ENCODE peak calls at places on chromosomes 2 and 18, in four cellular contexts. I, P, T and M are unnamed samples. For H3K9me3, the result is how much of the 10 kb centered on the place peaks cover.

GRCh38 chr2:75041791-75042231 is 83.4 kb downstream of the POLE4 start:
- DNase-seq in I (no peak), P (no peak), T (no peak), M (no peak)

GRCh38 chr2:207662203-207662602 is 37.0 kb upstream of the METTL21A start:
- DNase-seq in I (no peak), P (no peak), T (no peak), M (no peak)

GRCh38 chr2:200467806-200468686 is 41.8 kb downstream of the KCTD18 start:
- DNase-seq in I (no peak), P (no peak), T (no peak), M (no peak)

GRCh38 chr18:27860011-27860410 is 316.9 kb downstream of the CDH2 start:
- DNase-seq in I (no peak), P (no peak), T (no peak), M (no peak)

GRCh38 chr2:37020887-37021796 is 54.8 kb upstream of the STRN start:
- DNase-seq in I (no peak), P (no peak), T (no peak), M (no peak)

GRCh38 chr2:40451926-40452605 is at the start of gene SLC8A1:
- DNase-seq in I (no peak), P (peak), T (peak), M (no peak)

GRCh38 chr18:75160315-75160714 is 48.6 kb downstream of the PTGR3 start:
- DNase-seq in I (no peak), P (no peak), T (no peak), M (no peak)

GRCh38 chr2:38105911-38106310 is 30.0 kb upstream of the CYP1B1 start:
- DNase-seq in I (no peak), P (no peak), T (no peak), M (no peak)

GRCh38 chr2:128379021-128380005 is 60.6 kb upstream of the HS6ST1 start:
- DNase-seq in I (peak), P (no peak), T (peak), M (no peak)

GRCh38 chr2:95392730-95393455 is 9.6 kb upstream of the FAHD2A start:
- DNase-seq in I (no peak), P (no peak), T (peak), M (no peak)

GRCh38 chr2:132479140-132479539 is 62.5 kb downstream of the GPR39 start:
- DNase-seq in I (no peak), P (no peak), T (no peak), M (no peak)

GRCh38 chr18:77255426-77256105 is 5.9 kb downstream of the GALR1 start:
- DNase-seq in I (no peak), P (no peak), T (no peak), M (no peak)

GRCh38 chr2:46377287-46377605 is 80.0 kb downstream of the EPAS1 start:
- DNase-seq in I (no peak), P (no peak), T (no peak), M (no peak)

GRCh38 chr18:50388988-50389387 is 14.1 kb downstream of the SKA1 start:
- DNase-seq in I (no peak), P (no peak), T (no peak), M (no peak)

GRCh38 chr2:240820607-240821428 is 799 bp upstream of the KIF1A start:
- DNase-seq in I (no peak), P (no peak), T (peak), M (no peak)

GRCh38 chr18:46759885-46760284 is 3.0 kb upstream of the ST8SIA5 start:
- DNase-seq in I (no peak), P (no peak), T (no peak), M (no peak)

GRCh38 chr2:113028112-113028511 is 22.9 kb downstream of the IL36A start:
- DNase-seq in I (no peak), P (no peak), T (no peak), M (no peak)

GRCh38 chr2:3805120-3805519 is 101.7 kb downstream of the DCDC2C start:
- DNase-seq in I (no peak), P (no peak), T (peak), M (peak)

GRCh38 chr18:77004555-77005380 is 127.8 kb downstream of the MBP start:
- DNase-seq in I (no peak), P (peak), T (no peak), M (no peak)

DNA sequence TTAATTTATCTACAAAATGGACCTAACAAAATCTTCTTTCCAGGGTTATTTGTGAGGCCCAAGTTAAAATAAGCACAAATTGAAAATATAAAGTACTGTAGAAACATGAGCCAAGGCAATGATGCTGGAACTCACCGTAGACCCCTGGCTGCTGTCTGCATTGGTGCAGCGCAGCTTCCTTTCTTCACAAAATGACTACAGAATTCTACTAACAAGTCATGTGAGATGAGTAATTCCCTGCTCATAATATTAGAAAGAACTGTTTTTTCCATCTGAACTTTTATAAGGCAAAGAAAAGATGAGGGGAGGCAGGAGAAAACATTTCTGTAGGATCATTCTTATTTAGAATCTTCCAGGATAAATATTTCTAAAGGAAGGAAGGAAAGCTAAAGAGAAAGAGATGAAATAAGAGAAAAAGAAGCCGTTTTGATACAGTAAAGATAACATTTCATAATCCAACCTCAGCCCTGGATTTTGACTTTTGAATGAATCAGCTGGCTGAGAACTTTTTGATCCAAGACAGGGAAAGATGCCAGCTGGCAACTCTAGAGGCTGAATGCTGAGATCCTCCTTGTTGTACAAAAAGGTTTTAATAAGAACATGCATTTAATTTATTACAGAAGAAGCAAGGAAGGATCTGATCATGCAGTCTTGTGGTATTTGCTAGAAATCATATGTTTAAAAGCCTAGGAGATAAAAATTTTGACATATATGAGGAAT is 183.9 kb upstream of the KLHL14 start:
- DNase-seq in I (no peak), P (no peak), T (peak), M (no peak)
- H3K4me3 ChIP-seq in I (no peak), P (no peak), T (no peak), M (no peak)

DNA sequence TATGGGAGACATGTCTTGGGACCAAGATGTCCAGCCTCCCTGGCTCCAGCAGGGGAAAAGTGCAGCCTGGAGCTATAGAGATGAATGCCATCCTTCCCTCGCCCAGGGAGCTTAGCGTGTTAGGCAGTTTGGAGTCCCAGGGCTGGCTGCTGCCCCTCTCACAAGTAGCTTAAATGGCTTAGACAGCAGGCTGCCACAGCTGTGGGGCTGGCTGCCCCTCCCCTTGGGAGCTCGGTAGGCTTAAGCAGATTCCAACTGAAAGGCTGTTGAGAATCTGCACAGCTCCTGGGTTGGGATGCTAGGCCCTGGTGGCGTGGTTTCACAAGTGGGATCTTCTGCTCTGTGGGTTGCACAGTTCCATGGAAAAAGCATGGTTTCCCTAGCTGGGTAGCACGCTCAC is 940.5 kb upstream of the DDX18 start:
- DNase-seq in I (no peak), P (no peak), T (no peak), M (no peak)
- H3K9me3 ChIP-seq in I (under half), P (under half), T (under half), M (under half)

GRCh38 chr2:133674066-133674432 is 105.8 kb upstream of the NCKAP5 start:
- DNase-seq in I (no peak), P (no peak), T (no peak), M (no peak)
- H3K4me3 ChIP-seq in I (peak), P (peak), T (no peak), M (no peak)

DNA sequence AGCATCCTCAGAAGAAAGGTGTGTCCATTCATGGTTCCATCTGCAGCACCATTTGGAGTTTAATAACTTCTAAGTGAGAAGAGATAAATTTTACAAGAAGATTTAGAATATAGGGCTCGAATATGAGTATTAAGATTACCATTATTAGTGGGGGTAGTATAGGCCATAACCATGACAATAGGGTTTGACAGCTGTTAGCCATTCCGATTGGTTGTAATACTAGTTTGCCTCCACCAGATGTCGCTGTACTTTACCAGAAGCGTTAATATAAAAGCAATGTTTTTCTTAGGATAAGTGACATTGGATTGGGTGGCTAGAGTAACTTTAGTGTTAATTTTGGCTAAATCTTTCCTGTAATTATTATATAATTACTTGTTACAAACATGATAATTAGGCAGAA is 107.5 kb upstream of the SRD5A2 start:
- DNase-seq in I (no peak), P (no peak), T (no peak), M (no peak)
- H3K9me3 ChIP-seq in I (under half), P (under half), T (under half), M (under half)

GRCh38 chr2:174590346-174590745 is 7.3 kb downstream of the WIPF1 start:
- DNase-seq in I (no peak), P (no peak), T (no peak), M (no peak)
- H3K4me3 ChIP-seq in I (no peak), P (no peak), T (no peak), M (no peak)

GRCh38 chr2:214781226-214781625 is 28.3 kb downstream of the BARD1 start:
- DNase-seq in I (no peak), P (no peak), T (no peak), M (no peak)

DNA sequence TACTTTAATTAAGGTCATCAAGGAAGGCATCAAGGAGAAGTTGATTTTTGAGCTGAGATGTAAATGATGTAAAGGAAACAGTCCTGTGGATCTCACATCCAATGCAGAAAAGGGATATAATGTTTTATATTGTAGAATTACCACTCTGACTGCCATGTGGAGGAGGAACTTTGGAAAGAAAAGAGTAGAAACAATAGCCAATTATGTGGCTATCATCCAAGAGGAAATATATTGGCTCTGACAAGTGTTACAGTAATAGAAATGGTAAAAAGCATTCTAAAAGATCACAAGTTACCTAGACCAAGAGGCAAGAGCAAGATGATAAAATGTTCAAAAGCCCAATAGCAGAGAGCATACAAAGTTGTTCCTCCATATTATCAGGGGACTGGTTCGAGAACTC is 26.8 kb downstream of the BARD1 start:
- DNase-seq in I (no peak), P (no peak), T (no peak), M (no peak)
- H3K9me3 ChIP-seq in I (under half), P (under half), T (under half), M (under half)

GRCh38 chr2:24330161-24330560 is 30.2 kb downstream of the ITSN2 start:
- DNase-seq in I (no peak), P (no peak), T (no peak), M (no peak)
- H3K4me3 ChIP-seq in I (no peak), P (no peak), T (no peak), M (no peak)